ENCODE peak calls at places on chromosomes 4 and X, in five cellular contexts. One of them, this sample, is unnamed.

GRCh38 chrX:100995469-100995868 is 26.0 kb downstream of the ARL13A start:
- DNase-seq in HCT116: peak
- DNase-seq in endothelial cell of umbilical vein: peak
- DNase-seq in transverse colon: no peak
- DNase-seq in stomach: no peak
- DNase-seq in this sample: no peak

GRCh38 chr4:111266937-111267336 is 644.1 kb upstream of the PITX2 start:
- DNase-seq in HCT116: no peak
- DNase-seq in endothelial cell of umbilical vein: no peak
- DNase-seq in transverse colon: no peak
- DNase-seq in stomach: no peak
- DNase-seq in this sample: no peak

GRCh38 chr4:27129871-27130277 is 269.2 kb downstream of the STIM2 start:
- DNase-seq in HCT116: no peak
- DNase-seq in endothelial cell of umbilical vein: no peak
- DNase-seq in transverse colon: no peak
- DNase-seq in stomach: no peak
- DNase-seq in this sample: no peak

GRCh38 chr4:80134936-80135701 is 62.1 kb upstream of the ANTXR2 start:
- DNase-seq in HCT116: no peak
- DNase-seq in endothelial cell of umbilical vein: peak
- DNase-seq in transverse colon: no peak
- DNase-seq in stomach: no peak
- DNase-seq in this sample: no peak

GRCh38 chrX:69133561-69134542 is 31.4 kb downstream of the PJA1 start:
- DNase-seq in HCT116: peak
- DNase-seq in endothelial cell of umbilical vein: peak
- DNase-seq in transverse colon: no peak
- DNase-seq in stomach: no peak
- DNase-seq in this sample: peak

GRCh38 chrX:123590842-123591491 is 141.9 kb downstream of the THOC2 start:
- DNase-seq in HCT116: no peak
- DNase-seq in endothelial cell of umbilical vein: peak
- DNase-seq in transverse colon: no peak
- DNase-seq in stomach: no peak
- DNase-seq in this sample: no peak

GRCh38 chrX:119688856-119689455 is 4.0 kb downstream of the SEPTIN6 start:
- DNase-seq in HCT116: no peak
- DNase-seq in endothelial cell of umbilical vein: no peak
- DNase-seq in transverse colon: no peak
- DNase-seq in stomach: no peak
- DNase-seq in this sample: no peak

GRCh38 chrX:49850028-49850427 is 20.9 kb downstream of the PAGE4 start:
- DNase-seq in HCT116: no peak
- DNase-seq in endothelial cell of umbilical vein: no peak
- DNase-seq in transverse colon: no peak
- DNase-seq in stomach: no peak
- DNase-seq in this sample: no peak

GRCh38 chrX:116749943-116750342 is 287.2 kb upstream of the CT83 start:
- DNase-seq in HCT116: no peak
- DNase-seq in endothelial cell of umbilical vein: no peak
- DNase-seq in transverse colon: no peak
- DNase-seq in stomach: no peak
- DNase-seq in this sample: peak

GRCh38 chr4:176660561-176660960 is 132.2 kb downstream of the VEGFC start:
- DNase-seq in HCT116: no peak
- DNase-seq in endothelial cell of umbilical vein: no peak
- DNase-seq in transverse colon: no peak
- DNase-seq in stomach: no peak
- DNase-seq in this sample: no peak

GRCh38 chr4:156838761-156839160 is 132.8 kb downstream of the PDGFC start:
- DNase-seq in HCT116: peak
- DNase-seq in endothelial cell of umbilical vein: no peak
- DNase-seq in transverse colon: no peak
- DNase-seq in stomach: no peak
- DNase-seq in this sample: no peak

GRCh38 chr4:98659741-98660507 is 1.5 kb upstream of the TSPAN5 start:
- DNase-seq in HCT116: no peak
- DNase-seq in endothelial cell of umbilical vein: peak
- DNase-seq in transverse colon: no peak
- DNase-seq in stomach: no peak
- DNase-seq in this sample: no peak

GRCh38 chr4:169160825-169161224 is 109.9 kb downstream of the SH3RF1 start:
- DNase-seq in HCT116: no peak
- DNase-seq in endothelial cell of umbilical vein: no peak
- DNase-seq in transverse colon: no peak
- DNase-seq in stomach: no peak
- DNase-seq in this sample: no peak

GRCh38 chrX:27767387-27767786 is 40.4 kb upstream of the MAGEB10 start:
- DNase-seq in HCT116: no peak
- DNase-seq in endothelial cell of umbilical vein: peak
- DNase-seq in transverse colon: no peak
- DNase-seq in stomach: no peak
- DNase-seq in this sample: no peak

GRCh38 chr4:168124008-168124641 is 31.8 kb downstream of the ANXA10 start:
- DNase-seq in HCT116: no peak
- DNase-seq in endothelial cell of umbilical vein: peak
- DNase-seq in transverse colon: no peak
- DNase-seq in stomach: no peak
- DNase-seq in this sample: no peak

GRCh38 chr4:173807347-173807746 is 277.3 kb upstream of the HAND2 start:
- DNase-seq in HCT116: no peak
- DNase-seq in endothelial cell of umbilical vein: no peak
- DNase-seq in transverse colon: peak
- DNase-seq in stomach: no peak
- DNase-seq in this sample: no peak

GRCh38 chr4:147984065-147984777 is 252.3 kb downstream of the ARHGAP10 start:
- DNase-seq in HCT116: peak
- DNase-seq in endothelial cell of umbilical vein: peak
- DNase-seq in transverse colon: peak
- DNase-seq in stomach: no peak
- DNase-seq in this sample: no peak

GRCh38 chrX:10750581-10750980 is 130.2 kb upstream of the MID1 start:
- DNase-seq in HCT116: no peak
- DNase-seq in endothelial cell of umbilical vein: no peak
- DNase-seq in transverse colon: no peak
- DNase-seq in stomach: no peak
- DNase-seq in this sample: no peak

GRCh38 chr4:15729910-15730533 is 27.2 kb downstream of the BST1 start:
- DNase-seq in HCT116: peak
- DNase-seq in endothelial cell of umbilical vein: peak
- DNase-seq in transverse colon: no peak
- DNase-seq in stomach: no peak
- DNase-seq in this sample: peak

GRCh38 chr4:5746829-5747745 is 36.1 kb downstream of the EVC start:
- DNase-seq in HCT116: no peak
- DNase-seq in endothelial cell of umbilical vein: peak
- DNase-seq in transverse colon: no peak
- DNase-seq in stomach: no peak
- DNase-seq in this sample: no peak

GRCh38 chrX:70174754-70175153 is 2.5 kb upstream of the DGAT2L6 start:
- DNase-seq in HCT116: no peak
- DNase-seq in endothelial cell of umbilical vein: peak
- DNase-seq in transverse colon: no peak
- DNase-seq in stomach: no peak
- DNase-seq in this sample: peak

GRCh38 chr4:80219301-80220025 is 22.2 kb downstream of the PRDM8 start:
- DNase-seq in HCT116: no peak
- DNase-seq in endothelial cell of umbilical vein: no peak
- DNase-seq in transverse colon: no peak
- DNase-seq in stomach: no peak
- DNase-seq in this sample: no peak

GRCh38 chrX:7019555-7019954 is 128.0 kb upstream of the STS start:
- DNase-seq in HCT116: no peak
- DNase-seq in endothelial cell of umbilical vein: no peak
- DNase-seq in transverse colon: no peak
- DNase-seq in stomach: no peak
- DNase-seq in this sample: no peak

GRCh38 chr4:85147481-85148076 is 181.1 kb upstream of the WDFY3 start:
- DNase-seq in HCT116: peak
- DNase-seq in endothelial cell of umbilical vein: peak
- DNase-seq in transverse colon: peak
- DNase-seq in stomach: peak
- DNase-seq in this sample: peak

GRCh38 chrX:119186763-119187162 is 49.3 kb upstream of the PGRMC1 start:
- DNase-seq in HCT116: no peak
- DNase-seq in endothelial cell of umbilical vein: no peak
- DNase-seq in transverse colon: no peak
- DNase-seq in stomach: no peak
- DNase-seq in this sample: no peak

GRCh38 chr4:104494822-104495559 is at the start of gene CXXC4:
- DNase-seq in HCT116: peak
- DNase-seq in endothelial cell of umbilical vein: peak
- DNase-seq in transverse colon: peak
- DNase-seq in stomach: peak
- DNase-seq in this sample: peak

GRCh38 chrX:20432048-20432447 is 165.3 kb upstream of the RPS6KA3 start:
- DNase-seq in HCT116: no peak
- DNase-seq in endothelial cell of umbilical vein: no peak
- DNase-seq in transverse colon: no peak
- DNase-seq in stomach: no peak
- DNase-seq in this sample: no peak

GRCh38 chr4:46839128-46839527 is 69.9 kb downstream of the COX7B2 start:
- DNase-seq in HCT116: no peak
- DNase-seq in endothelial cell of umbilical vein: no peak
- DNase-seq in transverse colon: no peak
- DNase-seq in stomach: no peak
- DNase-seq in this sample: no peak

GRCh38 chr4:85496933-85497332 is 22.0 kb downstream of the ARHGAP24 start:
- DNase-seq in HCT116: no peak
- DNase-seq in endothelial cell of umbilical vein: peak
- DNase-seq in transverse colon: no peak
- DNase-seq in stomach: no peak
- DNase-seq in this sample: no peak

GRCh38 chrX:33434256-33435092 is 223.1 kb upstream of the DMD start:
- DNase-seq in HCT116: no peak
- DNase-seq in endothelial cell of umbilical vein: peak
- DNase-seq in transverse colon: peak
- DNase-seq in stomach: peak
- DNase-seq in this sample: peak

GRCh38 chr4:26331380-26331945 is 10.6 kb downstream of the RBPJ start:
- DNase-seq in HCT116: no peak
- DNase-seq in endothelial cell of umbilical vein: no peak
- DNase-seq in transverse colon: no peak
- DNase-seq in stomach: no peak
- DNase-seq in this sample: no peak

DNA sequence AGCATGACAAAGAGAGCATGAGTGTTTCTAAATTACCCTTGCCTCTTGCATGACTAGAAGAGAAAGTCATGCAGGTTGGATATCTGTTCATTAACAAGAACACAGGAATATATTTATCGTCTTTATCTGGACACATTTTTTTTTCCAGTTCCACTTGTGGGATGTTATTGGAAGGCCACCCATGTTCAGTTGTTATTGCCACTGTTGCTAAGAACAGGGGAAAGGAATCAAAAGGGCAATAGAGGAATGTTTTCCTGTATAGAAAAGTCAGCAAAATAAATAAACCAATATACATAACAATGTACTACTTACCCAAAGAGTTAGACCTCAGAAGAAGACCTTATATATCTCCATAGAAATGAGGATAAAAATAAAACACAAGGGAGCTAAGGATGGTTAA is 270.1 kb downstream of the QDPR start:
- DNase-seq in HCT116: no peak
- DNase-seq in endothelial cell of umbilical vein: peak
- DNase-seq in transverse colon: no peak
- DNase-seq in stomach: no peak
- DNase-seq in this sample: no peak
- H3K4me3 ChIP-seq in HCT116: no peak
- H3K4me3 ChIP-seq in endothelial cell of umbilical vein: no peak
- H3K4me3 ChIP-seq in transverse colon: no peak
- H3K4me3 ChIP-seq in stomach: no peak
- H3K4me3 ChIP-seq in this sample: no peak

GRCh38 chr4:1571986-1572385 is 112.1 kb downstream of the FAM53A start:
- DNase-seq in HCT116: no peak
- DNase-seq in endothelial cell of umbilical vein: no peak
- DNase-seq in transverse colon: no peak
- DNase-seq in stomach: no peak
- DNase-seq in this sample: no peak
- TF ChIP-seq POLR2AphosphoS5 in HCT116: no peak
- TF ChIP-seq POLR2AphosphoS5 in endothelial cell of umbilical vein: no peak
- TF ChIP-seq POLR2AphosphoS5 in transverse colon: no peak
- TF ChIP-seq POLR2AphosphoS5 in stomach: no peak
- TF ChIP-seq POLR2AphosphoS5 in this sample: no peak

GRCh38 chr4:185773419-185773818 is 38.6 kb downstream of the SORBS2 start:
- DNase-seq in HCT116: no peak
- DNase-seq in endothelial cell of umbilical vein: peak
- DNase-seq in transverse colon: no peak
- DNase-seq in stomach: peak
- DNase-seq in this sample: no peak
- H3K4me3 ChIP-seq in HCT116: no peak
- H3K4me3 ChIP-seq in endothelial cell of umbilical vein: no peak
- H3K4me3 ChIP-seq in transverse colon: no peak
- H3K4me3 ChIP-seq in stomach: peak
- H3K4me3 ChIP-seq in this sample: no peak

GRCh38 chr4:7745486-7745885 is 194.2 kb downstream of the AFAP1 start:
- DNase-seq in HCT116: no peak
- DNase-seq in endothelial cell of umbilical vein: no peak
- DNase-seq in transverse colon: no peak
- DNase-seq in stomach: no peak
- DNase-seq in this sample: no peak

GRCh38 chr4:7746351-7747061 is 193.2 kb downstream of the AFAP1 start:
- DNase-seq in HCT116: no peak
- DNase-seq in endothelial cell of umbilical vein: no peak
- DNase-seq in transverse colon: no peak
- DNase-seq in stomach: no peak
- DNase-seq in this sample: no peak

GRCh38 chr4:7741946-7742806 is 197.5 kb downstream of the AFAP1 start:
- DNase-seq in HCT116: no peak
- DNase-seq in endothelial cell of umbilical vein: no peak
- DNase-seq in transverse colon: no peak
- DNase-seq in stomach: no peak
- DNase-seq in this sample: no peak

GRCh38 chr4:7742807-7743158 is 196.9 kb downstream of the AFAP1 start:
- DNase-seq in HCT116: no peak
- DNase-seq in endothelial cell of umbilical vein: no peak
- DNase-seq in transverse colon: no peak
- DNase-seq in stomach: no peak
- DNase-seq in this sample: no peak

DNA sequence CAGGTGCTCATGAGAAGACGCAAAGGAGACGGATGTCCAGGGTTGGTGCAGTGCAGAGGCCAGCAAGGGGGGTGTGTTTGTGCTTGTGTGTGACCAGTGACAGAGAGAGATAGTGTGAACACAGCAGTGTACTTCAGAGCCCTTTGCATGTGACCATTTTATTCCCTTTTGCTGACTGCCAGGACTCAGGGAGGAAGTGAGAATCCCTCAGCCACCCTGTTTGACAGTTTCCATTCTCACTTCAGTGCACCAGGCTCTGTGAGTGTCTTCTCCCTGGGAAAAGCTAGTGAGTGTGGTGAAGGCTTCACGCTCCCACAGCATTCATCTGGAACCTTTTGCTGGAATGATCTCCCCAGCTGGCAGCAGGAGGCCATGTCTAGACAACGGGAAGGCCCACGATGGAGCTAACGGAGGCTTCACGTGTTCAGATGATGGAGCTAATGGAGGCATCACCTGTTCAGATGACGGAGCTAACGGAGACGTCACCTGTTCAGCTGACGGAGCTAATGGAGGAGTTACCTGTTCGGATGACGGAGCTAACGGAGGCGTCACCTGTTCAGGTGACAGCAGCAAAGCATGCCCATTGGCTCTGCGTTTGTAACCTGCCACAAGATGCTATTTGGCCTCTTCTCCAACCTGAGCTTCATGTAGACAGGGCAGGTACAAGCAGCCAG is 195.4 kb downstream of the AFAP1 start:
- DNase-seq in HCT116: no peak
- DNase-seq in endothelial cell of umbilical vein: no peak
- DNase-seq in transverse colon: no peak
- DNase-seq in stomach: no peak
- DNase-seq in this sample: no peak
- TF ChIP-seq POLR2AphosphoS5 in HCT116: no peak
- TF ChIP-seq POLR2AphosphoS5 in endothelial cell of umbilical vein: no peak
- TF ChIP-seq POLR2AphosphoS5 in transverse colon: no peak
- TF ChIP-seq POLR2AphosphoS5 in stomach: no peak
- TF ChIP-seq POLR2AphosphoS5 in this sample: no peak